ENCODE peak calls at places on chromosomes 5 and 9, in four cellular contexts. A is GM12878, O is endodermal cell, D is H9. Y is an unnamed sample.
A peak's percentile ranks its signal among the peaks of the same experiment; 100 is the strongest.

GRCh38 chr5:11588803-11589202 is 315.4 kb downstream of the CTNND2 start:
- DNase-seq in A (no peak), O (peak; percentile 70), D (peak; percentile 69), Y (peak; percentile 16)

GRCh38 chr9:104991144-104991953 is 63.4 kb upstream of the ABCA1 start:
- DNase-seq in A (peak; percentile 42), O (peak; percentile 88), D (peak; percentile 81), Y (peak; percentile 78)

GRCh38 chr9:14238044-14238443 is 75.9 kb downstream of the NFIB start:
- DNase-seq in A (no peak), O (no peak), D (peak; percentile 41), Y (no peak)

GRCh38 chr5:93503598-93504067 is 77.4 kb downstream of the NR2F1-AS1 start:
- DNase-seq in A (no peak), O (no peak), D (no peak), Y (peak; percentile 96)

GRCh38 chr5:107112207-107112606 is 558.5 kb downstream of the EFNA5 start:
- DNase-seq in A (no peak), O (no peak), D (no peak), Y (no peak)

GRCh38 chr9:125748511-125749099 is 1.4 kb downstream of the PBX3 start:
- DNase-seq in A (no peak), O (peak; percentile 70), D (no peak), Y (no peak)

GRCh38 chr9:115524467-115525059 is 406.6 kb upstream of the TNC start:
- DNase-seq in A (no peak), O (peak; percentile 72), D (no peak), Y (peak; percentile 59)

GRCh38 chr5:115262066-115262404 is 642 bp downstream of the PGGT1B start:
- DNase-seq in A (peak; percentile 23), O (peak; percentile 47), D (no peak), Y (peak; percentile 9)

GRCh38 chr5:107253246-107253645 is 417.5 kb downstream of the EFNA5 start:
- DNase-seq in A (no peak), O (no peak), D (no peak), Y (no peak)

GRCh38 chr5:175415303-175415702 is 28.7 kb downstream of the DRD1 start:
- DNase-seq in A (no peak), O (no peak), D (no peak), Y (no peak)

GRCh38 chr5:180785794-180786221 is 16.8 kb downstream of the MGAT1 start:
- DNase-seq in A (no peak), O (peak; percentile 93), D (peak; percentile 88), Y (peak; percentile 72)

GRCh38 chr5:175236176-175236575 is 207.8 kb downstream of the DRD1 start:
- DNase-seq in A (no peak), O (no peak), D (no peak), Y (no peak)

GRCh38 chr9:123225995-123226394 is 42.4 kb downstream of the STRBP start:
- DNase-seq in A (no peak), O (no peak), D (no peak), Y (peak; percentile 49)

GRCh38 chr5:53430618-53431252 is 49.7 kb upstream of the FST start:
- DNase-seq in A (no peak), O (no peak), D (no peak), Y (peak; percentile 36)

GRCh38 chr5:16600397-16600796 is 16.4 kb downstream of the RETREG1 start:
- DNase-seq in A (no peak), O (no peak), D (no peak), Y (no peak)

GRCh38 chr5:143495124-143495523 is 91.6 kb upstream of the NR3C1 start:
- DNase-seq in A (no peak), O (no peak), D (no peak), Y (no peak)

GRCh38 chr5:143492783-143493182 is 89.3 kb upstream of the NR3C1 start:
- DNase-seq in A (no peak), O (no peak), D (no peak), Y (no peak)

GRCh38 chr5:143494162-143494561 is 90.7 kb upstream of the NR3C1 start:
- DNase-seq in A (no peak), O (no peak), D (no peak), Y (peak; percentile 86)

GRCh38 chr5:143495823-143496275 is 92.4 kb upstream of the NR3C1 start:
- DNase-seq in A (no peak), O (no peak), D (no peak), Y (peak; percentile 67)

DNA sequence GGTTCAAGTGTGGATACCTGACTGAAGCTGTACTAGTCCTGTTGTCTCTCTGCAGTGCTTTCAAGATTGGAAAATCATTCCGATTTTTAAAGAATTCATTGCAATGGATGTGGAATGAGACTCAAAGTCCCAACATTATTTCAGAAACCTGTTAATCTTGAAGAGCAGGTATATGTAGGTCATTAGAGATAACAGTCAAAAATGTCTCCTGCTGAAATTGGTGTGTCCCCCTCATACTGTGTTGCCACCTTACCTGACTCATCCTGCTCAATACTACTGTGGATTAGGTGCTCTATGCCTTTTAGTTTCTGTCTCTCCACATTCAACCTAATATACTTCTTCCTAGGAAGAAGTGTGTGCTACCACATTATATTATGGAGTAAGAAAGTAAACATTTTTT is 91.1 kb upstream of the NR3C1 start:
- DNase-seq in A (no peak), O (no peak), D (no peak), Y (no peak)
- TF ChIP-seq CTCF in A (no peak), O (no peak), D (no peak), Y (no peak)

DNA sequence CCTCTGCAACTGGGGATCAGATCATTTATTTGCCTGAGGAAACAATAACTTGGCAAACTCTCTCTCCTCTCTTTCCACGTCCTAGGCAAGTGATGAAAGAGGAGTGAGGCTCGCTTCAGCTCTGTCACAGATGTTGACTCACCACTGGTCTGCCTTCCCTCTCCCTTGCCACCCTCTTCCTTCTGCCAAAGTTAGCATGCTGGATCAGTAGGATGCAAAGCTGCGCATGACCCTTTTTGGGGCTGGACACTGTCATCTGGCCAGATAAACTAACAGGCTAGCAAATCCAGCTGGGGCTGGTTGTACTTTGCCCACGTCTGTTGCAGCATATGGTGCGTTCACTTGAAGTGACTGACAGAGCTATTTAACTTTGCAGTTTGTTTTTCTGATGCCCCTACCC is 36.2 kb upstream of the SMARCA2 start:
- DNase-seq in A (no peak), O (no peak), D (no peak), Y (peak; percentile 41)
- H3K9ac ChIP-seq in A (no peak overlapping the region), O (no peak overlapping the region), D (no peak overlapping the region), Y (no peak overlapping the region)

DNA sequence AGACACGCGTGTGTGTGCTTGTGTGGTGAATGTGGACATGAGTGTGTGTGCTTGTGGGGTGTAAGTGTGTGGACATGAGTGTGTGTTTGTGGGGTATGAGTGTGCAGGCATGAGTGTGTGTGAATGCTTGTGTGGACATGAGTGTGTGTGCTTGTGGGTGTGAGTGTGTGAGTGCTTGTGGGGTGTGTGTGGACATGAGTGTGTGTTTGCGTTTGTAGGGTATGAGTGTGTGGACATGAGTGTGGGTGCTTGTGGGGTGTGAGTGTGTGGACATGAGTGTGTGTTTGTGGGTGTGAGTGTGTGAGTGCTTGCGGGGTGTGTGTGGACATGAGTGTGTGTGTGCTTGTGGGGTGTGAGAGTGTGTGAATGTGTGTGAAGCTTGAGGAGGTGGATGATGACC is 29.8 kb upstream of the TIFAB start:
- DNase-seq in A (no peak), O (no peak), D (no peak), Y (no peak)
- H3K27me3 ChIP-seq in A (no peaks in the 10 kb centered on the region), O (peaks cover 94% of the 10 kb centered on the region), D (peaks cover 29% of the 10 kb centered on the region), Y (peaks cover 32% of the 10 kb centered on the region)

GRCh38 chr5:39014544-39014943 is 59.7 kb downstream of the RICTOR start:
- DNase-seq in A (no peak), O (no peak), D (no peak), Y (peak; percentile 92)
- TF ChIP-seq CTCF in A (no peak), O (no peak), D (no peak), Y (no peak)

GRCh38 chr9:93597871-93598646 is 21.7 kb downstream of the PHF2 start:
- DNase-seq in A (no peak), O (peak; percentile 47), D (no peak), Y (no peak)

GRCh38 chr9:93599571-93600403 is 23.4 kb downstream of the PHF2 start:
- DNase-seq in A (no peak), O (peak; percentile 46), D (peak; percentile 37), Y (no peak)

GRCh38 chr9:93600504-93600903 is 24.1 kb downstream of the PHF2 start:
- DNase-seq in A (no peak), O (peak; percentile 80), D (peak; percentile 79), Y (no peak)

GRCh38 chr9:93597142-93597706 is 20.8 kb downstream of the PHF2 start:
- DNase-seq in A (no peak), O (peak; percentile 32), D (no peak), Y (no peak)

GRCh38 chr9:93598647-93599241 is 22.4 kb downstream of the PHF2 start:
- DNase-seq in A (no peak), O (peak; percentile 44), D (no peak), Y (peak; percentile 27)
- H3K9ac ChIP-seq in A (no peak overlapping the region), O (no peak overlapping the region), D (no peak overlapping the region), Y (no peak overlapping the region)

DNA sequence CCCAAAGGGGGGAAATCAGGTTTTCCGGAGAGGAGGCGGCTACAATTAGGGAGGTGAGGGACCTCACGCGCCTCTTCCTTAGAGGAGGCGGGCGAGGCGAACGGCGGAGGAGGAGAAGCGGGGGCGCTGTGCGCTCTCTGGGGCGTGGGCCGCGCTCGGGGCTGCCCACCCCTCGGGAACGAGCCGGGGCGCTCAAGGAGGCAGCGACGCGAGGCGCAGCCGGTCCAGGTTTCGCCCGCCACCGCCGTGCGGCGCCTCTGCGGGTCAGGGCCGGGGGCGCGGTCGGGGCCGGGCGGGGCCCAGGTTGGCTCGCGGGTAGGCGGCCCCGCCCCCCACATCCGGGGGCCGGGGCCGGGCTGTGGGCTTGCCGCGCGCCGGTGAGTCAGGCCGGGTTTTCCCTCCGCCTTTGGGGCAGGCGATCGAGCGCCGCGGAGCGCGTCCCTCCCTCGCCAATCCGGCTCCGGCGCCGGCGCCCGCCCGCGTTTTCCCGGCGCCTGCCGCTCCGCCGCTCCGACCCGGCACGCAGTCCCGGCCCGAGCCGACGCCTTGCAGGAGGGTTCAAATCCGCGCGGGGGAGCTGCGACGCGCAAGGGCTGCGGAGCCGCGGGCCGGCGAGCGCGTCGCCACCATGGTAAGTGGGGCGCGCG is at the start of gene N4BP3:
- DNase-seq in A (no peak), O (peak; percentile 95), D (peak; percentile 89), Y (peak; percentile 22)
- H3K27me3 ChIP-seq in A (no peaks in the 10 kb centered on the region), O (no peaks in the 10 kb centered on the region), D (no peaks in the 10 kb centered on the region), Y (peaks cover 36% of the 10 kb centered on the region)

Y was measured in astrocyte.